ENCODE peak calls at places on chromosome 20, in ten cellular contexts. Z is endothelial cell; U is bronchial epithelial cell; J is CD4-positive, alpha-beta T cell; S is IMR-90; V is brain microvascular endothelial cell; O is AG09319; T is breast epithelium; L is astrocyte of the spinal cord; G is neural progenitor cell. F is an unnamed sample.
A peak's percentile ranks its signal among the peaks of the same experiment; 100 is the strongest.

GRCh38 chr20:51871943-51872342 is 69.6 kb upstream of the SALL4 start:
- DNase-seq in G (no peak), V (no peak), J (no peak), U (no peak), Z (no peak), L (no peak), S (no peak), O (no peak), T (no peak), F (no peak)

GRCh38 chr20:1326031-1326930 is 2.7 kb downstream of the SDCBP2 start:
- DNase-seq in U (peak; percentile 68), Z (no peak), T (no peak), J (no peak), V (no peak), O (no peak), S (peak; percentile 41), G (no peak), L (no peak), F (no peak)

GRCh38 chr20:33660685-33661058 is 1.5 kb upstream of the C20orf144 start:
- DNase-seq in O (no peak), U (no peak), L (no peak), T (no peak), Z (no peak), G (no peak), V (no peak), S (no peak), J (no peak), F (no peak)

GRCh38 chr20:43974665-43975064 is 60.0 kb downstream of the TOX2 start:
- DNase-seq in Z (no peak), T (no peak), U (no peak), J (no peak), G (no peak), S (no peak), O (no peak), L (no peak), V (no peak), F (no peak)

GRCh38 chr20:18513208-18513607 is 5.5 kb downstream of the SEC23B start:
- DNase-seq in G (no peak), O (no peak), S (no peak), V (no peak), Z (no peak), T (no peak), U (no peak), L (no peak), J (no peak), F (no peak)

GRCh38 chr20:9927224-9927623 is 88.3 kb upstream of the PAK5 start:
- DNase-seq in Z (no peak), O (no peak), U (peak; percentile 96), V (no peak), T (no peak), L (no peak), J (no peak), G (no peak), S (no peak), F (no peak)

GRCh38 chr20:18103497-18103896 is 34.2 kb upstream of the KAT14 start:
- DNase-seq in O (no peak), T (no peak), S (no peak), J (no peak), U (no peak), G (no peak), Z (no peak), V (no peak), L (no peak), F (no peak)

GRCh38 chr20:58596244-58597010 is 54.7 kb upstream of the STX16 start:
- DNase-seq in J (no peak), T (no peak), V (no peak), Z (no peak), O (no peak), U (no peak), S (no peak), G (no peak), L (no peak), F (no peak)

GRCh38 chr20:20487811-20488210 is 119.9 kb downstream of the INSM1 start:
- DNase-seq in Z (no peak), S (peak; percentile 38), U (no peak), G (no peak), V (no peak), L (peak; percentile 68), O (no peak), T (no peak), J (no peak), F (peak; percentile 20)

GRCh38 chr20:22333885-22334545 is 250.4 kb downstream of the FOXA2 start:
- DNase-seq in V (peak; percentile 51), O (no peak), J (peak; percentile 9), L (peak; percentile 49), G (peak; percentile 83), T (no peak), Z (peak; percentile 67), U (peak; percentile 66), S (peak; percentile 47), F (peak; percentile 10)

GRCh38 chr20:4999788-5000187 is 1.5 kb downstream of the SLC23A2 start:
- DNase-seq in G (no peak), O (no peak), J (no peak), S (no peak), U (no peak), V (no peak), T (no peak), L (no peak), Z (no peak), F (no peak)

GRCh38 chr20:4997207-4997606 is 4.1 kb downstream of the SLC23A2 start:
- DNase-seq in T (no peak), Z (no peak), G (no peak), V (no peak), O (no peak), J (no peak), S (peak; percentile 30), U (no peak), L (no peak), F (no peak)

GRCh38 chr20:5000263-5001173 is 792 bp downstream of the SLC23A2 start:
- DNase-seq in L (no peak), Z (peak; percentile 15), U (no peak), J (peak; percentile 10), V (no peak), S (peak; percentile 18), G (peak; percentile 62), T (no peak), O (no peak), F (no peak)

GRCh38 chr20:5001174-5002076 is at the start of gene SLC23A2:
- DNase-seq in V (no peak), Z (peak; percentile 41), O (no peak), G (peak; percentile 66), L (no peak), J (peak; percentile 51), S (no peak), T (no peak), U (no peak), F (no peak)

GRCh38 chr20:4998160-4998651 is 3.1 kb downstream of the SLC23A2 start:
- DNase-seq in J (no peak), O (no peak), V (no peak), Z (no peak), U (no peak), S (no peak), T (no peak), G (peak; percentile 14), L (no peak), F (no peak)
- TF ChIP-seq CTCF in J (no peak), O (no peak), V (peak; percentile 48), Z (peak; percentile 34), U (no peak), S (no peak), T (no peak), G (peak; percentile 19), L (peak; percentile 14), F (no peak)

GRCh38 chr20:45470939-45471338 is 1.4 kb downstream of the WFDC2 start:
- DNase-seq in Z (no peak), U (no peak), G (peak; percentile 33), V (no peak), J (no peak), T (no peak), S (no peak), O (no peak), L (no peak), F (no peak)
- TF ChIP-seq CTCF in Z (no peak), U (no peak), G (peak; percentile 10), V (peak; percentile 22), J (no peak), T (no peak), S (peak; percentile 1), O (no peak), L (no peak), F (no peak)

DNA sequence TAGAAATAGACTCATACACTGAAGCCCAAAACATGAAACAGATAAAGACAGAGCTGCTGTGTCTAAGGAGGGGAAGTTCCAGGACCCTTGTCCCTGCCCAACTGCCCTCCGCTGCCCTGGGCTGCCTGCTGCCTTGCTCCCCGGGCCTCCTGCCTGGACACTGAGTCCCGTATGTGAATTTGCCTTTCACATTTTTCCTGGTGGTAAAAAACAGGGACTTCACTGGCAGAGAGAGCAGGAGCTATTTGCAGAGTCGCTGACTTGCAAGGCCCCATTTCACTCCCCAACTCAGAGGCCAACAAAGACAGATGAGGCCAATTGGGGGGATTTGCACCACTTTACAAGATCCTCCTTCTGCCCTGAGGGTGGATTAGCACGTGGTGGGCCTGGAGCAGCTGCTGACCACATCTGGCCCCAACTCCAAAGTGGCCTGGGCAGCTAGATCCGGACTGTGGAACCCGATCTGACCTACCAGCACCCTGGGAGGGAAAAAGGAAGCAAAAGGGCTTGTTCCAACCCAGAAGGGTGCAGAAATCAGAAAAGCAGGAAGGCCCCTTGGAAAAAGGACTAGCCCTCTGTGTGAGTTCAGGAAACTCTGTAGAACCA is 61.4 kb downstream of the NOL4L start:
- DNase-seq in V (no peak), Z (no peak), T (no peak), S (no peak), O (no peak), G (no peak), L (no peak), U (no peak), J (no peak), F (no peak)
- TF ChIP-seq CTCF in V (no peak), Z (no peak), T (no peak), S (no peak), O (no peak), G (no peak), L (no peak), U (no peak), J (no peak), F (no peak)

GRCh38 chr20:8527998-8528397 is 395.9 kb downstream of the PLCB1 start:
- DNase-seq in L (peak; percentile 83), O (peak; percentile 14), Z (no peak), U (peak; percentile 44), G (no peak), S (peak; percentile 95), J (no peak), T (no peak), V (peak; percentile 75), F (no peak)

GRCh38 chr20:8519887-8520286 is 387.8 kb downstream of the PLCB1 start:
- DNase-seq in J (no peak), G (no peak), L (no peak), U (no peak), V (no peak), T (no peak), Z (no peak), S (no peak), O (no peak), F (no peak)

GRCh38 chr20:8524716-8525343 is 392.8 kb downstream of the PLCB1 start:
- DNase-seq in Z (no peak), J (no peak), O (no peak), G (no peak), T (no peak), U (no peak), V (no peak), L (no peak), S (no peak), F (no peak)

GRCh38 chr20:8522191-8522590 is 390.1 kb downstream of the PLCB1 start:
- DNase-seq in L (no peak), S (no peak), U (no peak), T (no peak), O (no peak), Z (no peak), V (no peak), G (no peak), J (no peak), F (no peak)

GRCh38 chr20:8523684-8524083 is 391.6 kb downstream of the PLCB1 start:
- DNase-seq in V (no peak), O (no peak), Z (no peak), L (no peak), G (peak; percentile 15), J (no peak), U (no peak), T (no peak), S (peak; percentile 8), F (no peak)
- TF ChIP-seq CTCF in V (peak; percentile 33), O (no peak), Z (no peak), L (no peak), G (peak; percentile 38), J (no peak), U (no peak), T (no peak), S (no peak), F (no peak)

F was measured in AG09309.